ENCODE peak calls at places on chromosomes 4 and X, in seven cellular contexts. One of them, this sample, is unnamed.

GRCh38 chrX:79515529-79515928 is 148.4 kb upstream of the ITM2A start:
- DNase-seq in ecto neural progenitor cell: no peak
- DNase-seq in stimulated activated CD4-positive, alpha-beta T cell treated with anti-CD3 and anti-CD28 coated beads, Interleukin-12 subunit alpha, Interleukin-12 subunit beta, amount 100 ng/mL, for 24 hours: no peak
- DNase-seq in T-helper 1 cell: no peak
- DNase-seq in fibroblast of pulmonary artery: no peak
- DNase-seq in psoas muscle: no peak
- DNase-seq in effector memory CD4-positive, alpha-beta T cell: no peak
- DNase-seq in this sample: no peak

GRCh38 chr4:156889616-156890594 is 81.7 kb downstream of the PDGFC start:
- DNase-seq in stimulated activated CD4-positive, alpha-beta T cell treated with anti-CD3 and anti-CD28 coated beads, Interleukin-12 subunit alpha, Interleukin-12 subunit beta, amount 100 ng/mL, for 24 hours: no peak
- DNase-seq in effector memory CD4-positive, alpha-beta T cell: no peak
- DNase-seq in ecto neural progenitor cell: no peak
- DNase-seq in T-helper 1 cell: no peak
- DNase-seq in psoas muscle: peak; percentile 39
- DNase-seq in fibroblast of pulmonary artery: peak; percentile 89
- DNase-seq in this sample: peak; percentile 37

GRCh38 chrX:81120936-81121351 is 80.8 kb downstream of the HMGN5 start:
- DNase-seq in psoas muscle: peak; percentile 19
- DNase-seq in T-helper 1 cell: no peak
- DNase-seq in ecto neural progenitor cell: peak; percentile 49
- DNase-seq in stimulated activated CD4-positive, alpha-beta T cell treated with anti-CD3 and anti-CD28 coated beads, Interleukin-12 subunit alpha, Interleukin-12 subunit beta, amount 100 ng/mL, for 24 hours: no peak
- DNase-seq in fibroblast of pulmonary artery: peak; percentile 45
- DNase-seq in effector memory CD4-positive, alpha-beta T cell: no peak
- DNase-seq in this sample: peak; percentile 16

GRCh38 chr4:7147261-7147660 is 45.1 kb upstream of the SORCS2 start:
- DNase-seq in T-helper 1 cell: no peak
- DNase-seq in ecto neural progenitor cell: no peak
- DNase-seq in effector memory CD4-positive, alpha-beta T cell: no peak
- DNase-seq in fibroblast of pulmonary artery: no peak
- DNase-seq in psoas muscle: no peak
- DNase-seq in stimulated activated CD4-positive, alpha-beta T cell treated with anti-CD3 and anti-CD28 coated beads, Interleukin-12 subunit alpha, Interleukin-12 subunit beta, amount 100 ng/mL, for 24 hours: no peak
- DNase-seq in this sample: no peak

GRCh38 chrX:150902434-150903109 is 4.1 kb upstream of the CD99L2 start:
- DNase-seq in T-helper 1 cell: no peak
- DNase-seq in ecto neural progenitor cell: peak; percentile 52
- DNase-seq in stimulated activated CD4-positive, alpha-beta T cell treated with anti-CD3 and anti-CD28 coated beads, Interleukin-12 subunit alpha, Interleukin-12 subunit beta, amount 100 ng/mL, for 24 hours: no peak
- DNase-seq in psoas muscle: no peak
- DNase-seq in fibroblast of pulmonary artery: no peak
- DNase-seq in effector memory CD4-positive, alpha-beta T cell: no peak
- DNase-seq in this sample: no peak

GRCh38 chr4:55336138-55337034 is 9.7 kb upstream of the SRD5A3 start:
- DNase-seq in ecto neural progenitor cell: no peak
- DNase-seq in stimulated activated CD4-positive, alpha-beta T cell treated with anti-CD3 and anti-CD28 coated beads, Interleukin-12 subunit alpha, Interleukin-12 subunit beta, amount 100 ng/mL, for 24 hours: no peak
- DNase-seq in T-helper 1 cell: no peak
- DNase-seq in effector memory CD4-positive, alpha-beta T cell: no peak
- DNase-seq in fibroblast of pulmonary artery: no peak
- DNase-seq in psoas muscle: no peak
- DNase-seq in this sample: no peak

GRCh38 chrX:119784747-119785446 is 6.5 kb downstream of the RPL39 start:
- DNase-seq in stimulated activated CD4-positive, alpha-beta T cell treated with anti-CD3 and anti-CD28 coated beads, Interleukin-12 subunit alpha, Interleukin-12 subunit beta, amount 100 ng/mL, for 24 hours: no peak
- DNase-seq in effector memory CD4-positive, alpha-beta T cell: peak; percentile 42
- DNase-seq in fibroblast of pulmonary artery: peak; percentile 44
- DNase-seq in T-helper 1 cell: no peak
- DNase-seq in ecto neural progenitor cell: no peak
- DNase-seq in psoas muscle: no peak
- DNase-seq in this sample: no peak

GRCh38 chr4:24853142-24853541 is 57.8 kb downstream of the SOD3 start:
- DNase-seq in ecto neural progenitor cell: no peak
- DNase-seq in fibroblast of pulmonary artery: peak; percentile 46
- DNase-seq in stimulated activated CD4-positive, alpha-beta T cell treated with anti-CD3 and anti-CD28 coated beads, Interleukin-12 subunit alpha, Interleukin-12 subunit beta, amount 100 ng/mL, for 24 hours: no peak
- DNase-seq in psoas muscle: no peak
- DNase-seq in effector memory CD4-positive, alpha-beta T cell: no peak
- DNase-seq in T-helper 1 cell: no peak
- DNase-seq in this sample: no peak

GRCh38 chrX:72105436-72105835 is 26.3 kb downstream of the RTL5 start:
- DNase-seq in T-helper 1 cell: peak; percentile 33
- DNase-seq in stimulated activated CD4-positive, alpha-beta T cell treated with anti-CD3 and anti-CD28 coated beads, Interleukin-12 subunit alpha, Interleukin-12 subunit beta, amount 100 ng/mL, for 24 hours: no peak
- DNase-seq in fibroblast of pulmonary artery: no peak
- DNase-seq in psoas muscle: no peak
- DNase-seq in ecto neural progenitor cell: no peak
- DNase-seq in effector memory CD4-positive, alpha-beta T cell: peak; percentile 69
- DNase-seq in this sample: no peak

GRCh38 chr4:188934320-188934975 is 795.2 kb downstream of the TRIML1 start:
- DNase-seq in T-helper 1 cell: no peak
- DNase-seq in ecto neural progenitor cell: no peak
- DNase-seq in stimulated activated CD4-positive, alpha-beta T cell treated with anti-CD3 and anti-CD28 coated beads, Interleukin-12 subunit alpha, Interleukin-12 subunit beta, amount 100 ng/mL, for 24 hours: no peak
- DNase-seq in effector memory CD4-positive, alpha-beta T cell: no peak
- DNase-seq in psoas muscle: no peak
- DNase-seq in fibroblast of pulmonary artery: peak; percentile 28
- DNase-seq in this sample: no peak

GRCh38 chr4:85681194-85681803 is 206.3 kb downstream of the ARHGAP24 start:
- DNase-seq in T-helper 1 cell: no peak
- DNase-seq in effector memory CD4-positive, alpha-beta T cell: no peak
- DNase-seq in stimulated activated CD4-positive, alpha-beta T cell treated with anti-CD3 and anti-CD28 coated beads, Interleukin-12 subunit alpha, Interleukin-12 subunit beta, amount 100 ng/mL, for 24 hours: no peak
- DNase-seq in psoas muscle: no peak
- DNase-seq in fibroblast of pulmonary artery: peak; percentile 95
- DNase-seq in ecto neural progenitor cell: no peak
- DNase-seq in this sample: no peak

GRCh38 chr4:78432896-78433295 is 118.7 kb upstream of the ANXA3 start:
- DNase-seq in T-helper 1 cell: no peak
- DNase-seq in ecto neural progenitor cell: no peak
- DNase-seq in fibroblast of pulmonary artery: peak; percentile 18
- DNase-seq in stimulated activated CD4-positive, alpha-beta T cell treated with anti-CD3 and anti-CD28 coated beads, Interleukin-12 subunit alpha, Interleukin-12 subunit beta, amount 100 ng/mL, for 24 hours: no peak
- DNase-seq in psoas muscle: no peak
- DNase-seq in effector memory CD4-positive, alpha-beta T cell: no peak
- DNase-seq in this sample: no peak

GRCh38 chrX:109740076-109740809 is 7.2 kb upstream of the ACSL4 start:
- DNase-seq in ecto neural progenitor cell: no peak
- DNase-seq in effector memory CD4-positive, alpha-beta T cell: no peak
- DNase-seq in psoas muscle: no peak
- DNase-seq in fibroblast of pulmonary artery: peak; percentile 72
- DNase-seq in T-helper 1 cell: no peak
- DNase-seq in stimulated activated CD4-positive, alpha-beta T cell treated with anti-CD3 and anti-CD28 coated beads, Interleukin-12 subunit alpha, Interleukin-12 subunit beta, amount 100 ng/mL, for 24 hours: no peak
- DNase-seq in this sample: no peak

GRCh38 chr4:100299441-100299840 is 109.2 kb upstream of the DDIT4L start:
- DNase-seq in fibroblast of pulmonary artery: peak; percentile 39
- DNase-seq in stimulated activated CD4-positive, alpha-beta T cell treated with anti-CD3 and anti-CD28 coated beads, Interleukin-12 subunit alpha, Interleukin-12 subunit beta, amount 100 ng/mL, for 24 hours: no peak
- DNase-seq in T-helper 1 cell: no peak
- DNase-seq in ecto neural progenitor cell: no peak
- DNase-seq in effector memory CD4-positive, alpha-beta T cell: no peak
- DNase-seq in psoas muscle: no peak
- DNase-seq in this sample: no peak

GRCh38 chr4:137650051-137650450 is 117.8 kb upstream of the PCDH18 start:
- DNase-seq in stimulated activated CD4-positive, alpha-beta T cell treated with anti-CD3 and anti-CD28 coated beads, Interleukin-12 subunit alpha, Interleukin-12 subunit beta, amount 100 ng/mL, for 24 hours: no peak
- DNase-seq in fibroblast of pulmonary artery: no peak
- DNase-seq in T-helper 1 cell: no peak
- DNase-seq in ecto neural progenitor cell: no peak
- DNase-seq in effector memory CD4-positive, alpha-beta T cell: no peak
- DNase-seq in psoas muscle: no peak
- DNase-seq in this sample: no peak

GRCh38 chrX:119693032-119693995 is at the start of gene SEPTIN6:
- DNase-seq in ecto neural progenitor cell: peak; percentile 79
- DNase-seq in psoas muscle: peak; percentile 68
- DNase-seq in effector memory CD4-positive, alpha-beta T cell: peak; percentile 78
- DNase-seq in fibroblast of pulmonary artery: peak; percentile 69
- DNase-seq in stimulated activated CD4-positive, alpha-beta T cell treated with anti-CD3 and anti-CD28 coated beads, Interleukin-12 subunit alpha, Interleukin-12 subunit beta, amount 100 ng/mL, for 24 hours: peak; percentile 55
- DNase-seq in T-helper 1 cell: peak; percentile 70
- DNase-seq in this sample: peak; percentile 62

GRCh38 chr4:25234390-25235367 is 846 bp downstream of the PI4K2B start:
- DNase-seq in stimulated activated CD4-positive, alpha-beta T cell treated with anti-CD3 and anti-CD28 coated beads, Interleukin-12 subunit alpha, Interleukin-12 subunit beta, amount 100 ng/mL, for 24 hours: peak; percentile 8
- DNase-seq in effector memory CD4-positive, alpha-beta T cell: peak; percentile 28
- DNase-seq in T-helper 1 cell: no peak
- DNase-seq in fibroblast of pulmonary artery: peak; percentile 89
- DNase-seq in ecto neural progenitor cell: peak; percentile 70
- DNase-seq in psoas muscle: peak; percentile 44
- DNase-seq in this sample: peak; percentile 39

This sample was measured in left ventricle myocardium inferior.